ENCODE peak calls at places on chromosomes 4 and X, in four cellular contexts. B is left lung; H is activated CD4-positive, alpha-beta T cell treated with anti-CD3 and anti-CD28 coated beads for 1 hour; Y is body of pancreas. A is an unnamed sample.

GRCh38 chr4:38132140-38132673 is 172.0 kb downstream of the PTTG2 start:
- DNase-seq in Y (peak), B (no peak), H (peak), A (peak)

GRCh38 chrX:140317462-140317861 is 187.4 kb downstream of the SOX3 start:
- DNase-seq in H (no peak), B (no peak), Y (no peak), A (no peak)

GRCh38 chr4:176359590-176359989 is 39.8 kb downstream of the SPCS3 start:
- DNase-seq in Y (no peak), B (no peak), H (no peak), A (no peak)

GRCh38 chr4:183968931-183969330 is 63.8 kb downstream of the STOX2 start:
- DNase-seq in B (no peak), H (no peak), Y (no peak), A (no peak)

GRCh38 chr4:5051692-5052423 is 578 bp downstream of the STK32B start:
- DNase-seq in Y (peak), H (no peak), B (peak), A (no peak)

GRCh38 chr4:30860983-30861382 is 140.8 kb downstream of the PCDH7 start:
- DNase-seq in B (no peak), H (no peak), Y (no peak), A (no peak)

GRCh38 chr4:3747582-3747906 is 18.6 kb upstream of the ADRA2C start:
- DNase-seq in B (no peak), H (no peak), Y (no peak), A (no peak)

GRCh38 chr4:116551798-116552197 is 533.6 kb downstream of the TRAM1L1 start:
- DNase-seq in B (no peak), Y (no peak), H (no peak), A (no peak)

GRCh38 chr4:139523076-139523475 is 32.9 kb downstream of the SETD7 start:
- DNase-seq in B (no peak), H (no peak), Y (no peak), A (no peak)

GRCh38 chr4:73224886-73225285 is 33.7 kb downstream of the ANKRD17 start:
- DNase-seq in H (no peak), Y (no peak), B (no peak), A (no peak)

GRCh38 chrX:14528629-14529287 is 578 bp upstream of the GLRA2 start:
- DNase-seq in Y (peak), B (no peak), H (no peak), A (peak)

GRCh38 chrX:22043872-22044271 is 11.7 kb downstream of the PHEX start:
- DNase-seq in Y (no peak), B (no peak), H (no peak), A (no peak)

GRCh38 chrX:13659057-13659456 is 6.1 kb downstream of the TCEANC start:
- DNase-seq in H (no peak), B (no peak), Y (no peak), A (peak)

GRCh38 chrX:107102980-107103379 is 15.6 kb downstream of the RBM41 start:
- DNase-seq in Y (no peak), B (no peak), H (no peak), A (no peak)

GRCh38 chr4:89939464-89939863 is 44.8 kb downstream of the MMRN1 start:
- DNase-seq in Y (no peak), B (no peak), H (no peak), A (no peak)

A was measured in adrenal gland.